ENCODE peak calls at places on chromosome 5, in nine cellular contexts. One of them, this sample, is unnamed.

GRCh38 chr5:173392172-173392571 is 64.0 kb upstream of the STC2 start:
- DNase-seq in CD4-positive, CD25-positive, alpha-beta regulatory T cell: no peak
- DNase-seq in cardiac muscle cell: no peak
- DNase-seq in cardiac fibroblast: no peak
- DNase-seq in sigmoid colon: peak
- DNase-seq in effector memory CD4-positive, alpha-beta T cell: no peak
- DNase-seq in HCT116: no peak
- DNase-seq in foreskin fibroblast: no peak
- DNase-seq in AG10803: no peak
- DNase-seq in this sample: no peak

GRCh38 chr5:111551569-111552275 is 39.4 kb upstream of the STARD4 start:
- DNase-seq in CD4-positive, CD25-positive, alpha-beta regulatory T cell: no peak
- DNase-seq in cardiac muscle cell: no peak
- DNase-seq in cardiac fibroblast: peak
- DNase-seq in sigmoid colon: no peak
- DNase-seq in effector memory CD4-positive, alpha-beta T cell: no peak
- DNase-seq in HCT116: no peak
- DNase-seq in foreskin fibroblast: no peak
- DNase-seq in AG10803: no peak
- DNase-seq in this sample: no peak

GRCh38 chr5:31664566-31664965 is 25.6 kb downstream of the PDZD2 start:
- DNase-seq in CD4-positive, CD25-positive, alpha-beta regulatory T cell: no peak
- DNase-seq in cardiac muscle cell: no peak
- DNase-seq in cardiac fibroblast: peak
- DNase-seq in sigmoid colon: no peak
- DNase-seq in effector memory CD4-positive, alpha-beta T cell: no peak
- DNase-seq in HCT116: peak
- DNase-seq in foreskin fibroblast: no peak
- DNase-seq in AG10803: no peak
- DNase-seq in this sample: peak

GRCh38 chr5:36528588-36528987 is 77.8 kb upstream of the SLC1A3 start:
- DNase-seq in CD4-positive, CD25-positive, alpha-beta regulatory T cell: no peak
- DNase-seq in cardiac muscle cell: no peak
- DNase-seq in cardiac fibroblast: no peak
- DNase-seq in sigmoid colon: no peak
- DNase-seq in effector memory CD4-positive, alpha-beta T cell: no peak
- DNase-seq in HCT116: no peak
- DNase-seq in foreskin fibroblast: no peak
- DNase-seq in AG10803: no peak
- DNase-seq in this sample: peak

GRCh38 chr5:172163346-172163745 is 24.7 kb downstream of the STK10 start:
- DNase-seq in CD4-positive, CD25-positive, alpha-beta regulatory T cell: no peak
- DNase-seq in cardiac muscle cell: peak
- DNase-seq in cardiac fibroblast: peak
- DNase-seq in sigmoid colon: no peak
- DNase-seq in effector memory CD4-positive, alpha-beta T cell: no peak
- DNase-seq in HCT116: no peak
- DNase-seq in foreskin fibroblast: no peak
- DNase-seq in AG10803: peak
- DNase-seq in this sample: peak

GRCh38 chr5:9537223-9538141 is 8.4 kb downstream of the SEMA5A start:
- DNase-seq in CD4-positive, CD25-positive, alpha-beta regulatory T cell: no peak
- DNase-seq in cardiac muscle cell: no peak
- DNase-seq in cardiac fibroblast: no peak
- DNase-seq in sigmoid colon: no peak
- DNase-seq in effector memory CD4-positive, alpha-beta T cell: no peak
- DNase-seq in HCT116: no peak
- DNase-seq in foreskin fibroblast: no peak
- DNase-seq in AG10803: no peak
- DNase-seq in this sample: no peak

GRCh38 chr5:159910207-159910842 is 6.0 kb upstream of the ADRA1B start:
- DNase-seq in CD4-positive, CD25-positive, alpha-beta regulatory T cell: no peak
- DNase-seq in cardiac muscle cell: no peak
- DNase-seq in cardiac fibroblast: no peak
- DNase-seq in sigmoid colon: no peak
- DNase-seq in effector memory CD4-positive, alpha-beta T cell: no peak
- DNase-seq in HCT116: no peak
- DNase-seq in foreskin fibroblast: no peak
- DNase-seq in AG10803: no peak
- DNase-seq in this sample: no peak

GRCh38 chr5:144189800-144190429 is 19.2 kb downstream of the KCTD16 start:
- DNase-seq in CD4-positive, CD25-positive, alpha-beta regulatory T cell: peak
- DNase-seq in cardiac muscle cell: no peak
- DNase-seq in cardiac fibroblast: peak
- DNase-seq in sigmoid colon: no peak
- DNase-seq in effector memory CD4-positive, alpha-beta T cell: peak
- DNase-seq in HCT116: no peak
- DNase-seq in foreskin fibroblast: peak
- DNase-seq in AG10803: peak
- DNase-seq in this sample: peak

GRCh38 chr5:14676320-14676719 is 11.8 kb downstream of the OTULIN start:
- DNase-seq in CD4-positive, CD25-positive, alpha-beta regulatory T cell: no peak
- DNase-seq in cardiac muscle cell: no peak
- DNase-seq in cardiac fibroblast: peak
- DNase-seq in sigmoid colon: no peak
- DNase-seq in effector memory CD4-positive, alpha-beta T cell: no peak
- DNase-seq in HCT116: no peak
- DNase-seq in foreskin fibroblast: no peak
- DNase-seq in AG10803: peak
- DNase-seq in this sample: peak

GRCh38 chr5:95471447-95471846 is 80.3 kb downstream of the FAM81B start:
- DNase-seq in CD4-positive, CD25-positive, alpha-beta regulatory T cell: no peak
- DNase-seq in cardiac muscle cell: no peak
- DNase-seq in cardiac fibroblast: no peak
- DNase-seq in sigmoid colon: no peak
- DNase-seq in effector memory CD4-positive, alpha-beta T cell: no peak
- DNase-seq in HCT116: no peak
- DNase-seq in foreskin fibroblast: no peak
- DNase-seq in AG10803: no peak
- DNase-seq in this sample: no peak

GRCh38 chr5:113255105-113255504 is 179.7 kb downstream of the TSSK1B start:
- DNase-seq in CD4-positive, CD25-positive, alpha-beta regulatory T cell: no peak
- DNase-seq in cardiac muscle cell: no peak
- DNase-seq in cardiac fibroblast: peak
- DNase-seq in sigmoid colon: no peak
- DNase-seq in effector memory CD4-positive, alpha-beta T cell: no peak
- DNase-seq in HCT116: no peak
- DNase-seq in foreskin fibroblast: no peak
- DNase-seq in AG10803: peak
- DNase-seq in this sample: no peak

GRCh38 chr5:113255579-113256210 is 179.1 kb downstream of the TSSK1B start:
- DNase-seq in CD4-positive, CD25-positive, alpha-beta regulatory T cell: no peak
- DNase-seq in cardiac muscle cell: no peak
- DNase-seq in cardiac fibroblast: no peak
- DNase-seq in sigmoid colon: no peak
- DNase-seq in effector memory CD4-positive, alpha-beta T cell: no peak
- DNase-seq in HCT116: no peak
- DNase-seq in foreskin fibroblast: no peak
- DNase-seq in AG10803: peak
- DNase-seq in this sample: no peak

GRCh38 chr5:113253037-113253436 is 181.8 kb downstream of the TSSK1B start:
- DNase-seq in CD4-positive, CD25-positive, alpha-beta regulatory T cell: no peak
- DNase-seq in cardiac muscle cell: no peak
- DNase-seq in cardiac fibroblast: no peak
- DNase-seq in sigmoid colon: no peak
- DNase-seq in effector memory CD4-positive, alpha-beta T cell: no peak
- DNase-seq in HCT116: no peak
- DNase-seq in foreskin fibroblast: no peak
- DNase-seq in AG10803: no peak
- DNase-seq in this sample: no peak

GRCh38 chr5:113259034-113259433 is 175.8 kb downstream of the TSSK1B start:
- DNase-seq in CD4-positive, CD25-positive, alpha-beta regulatory T cell: no peak
- DNase-seq in cardiac muscle cell: no peak
- DNase-seq in cardiac fibroblast: no peak
- DNase-seq in sigmoid colon: no peak
- DNase-seq in effector memory CD4-positive, alpha-beta T cell: no peak
- DNase-seq in HCT116: no peak
- DNase-seq in foreskin fibroblast: no peak
- DNase-seq in AG10803: no peak
- DNase-seq in this sample: no peak

DNA sequence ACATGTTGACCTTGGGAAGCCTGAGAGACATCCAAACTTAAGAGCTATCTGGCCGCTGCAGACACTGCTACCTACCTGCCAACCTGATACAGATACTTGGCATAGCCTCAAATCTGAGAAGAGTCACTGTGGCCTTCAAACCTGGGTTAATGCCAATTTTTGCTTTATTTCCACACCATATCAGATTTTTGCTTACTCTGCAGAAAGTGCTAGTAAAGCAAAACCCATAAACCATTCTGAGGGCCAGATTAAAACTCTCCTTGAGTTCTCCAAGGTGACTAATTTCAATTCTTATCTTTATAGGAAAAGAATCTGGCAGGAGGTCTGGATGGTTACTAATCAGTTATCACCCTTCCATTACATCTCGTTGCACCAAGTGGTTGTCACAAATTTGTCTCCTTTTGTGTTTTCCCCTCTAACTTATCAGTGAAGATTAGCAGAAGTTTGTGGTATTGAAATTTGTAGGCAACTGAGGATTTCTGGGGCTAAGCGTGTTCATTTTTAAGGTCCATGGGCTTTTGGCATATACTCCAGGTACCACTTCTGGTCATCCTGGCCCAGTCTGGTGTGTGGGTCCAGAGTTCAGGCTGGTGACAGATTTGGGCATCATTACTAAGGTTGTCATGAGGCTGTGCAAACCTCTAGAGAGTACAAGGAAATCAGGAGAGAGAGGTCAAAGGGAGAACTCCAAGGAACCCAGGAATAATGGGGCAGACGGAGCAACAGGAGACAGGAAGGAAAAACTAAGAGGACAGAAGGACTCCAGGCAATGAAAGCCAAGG is 177.9 kb downstream of the TSSK1B start:
- DNase-seq in CD4-positive, CD25-positive, alpha-beta regulatory T cell: no peak
- DNase-seq in cardiac muscle cell: no peak
- DNase-seq in cardiac fibroblast: no peak
- DNase-seq in sigmoid colon: no peak
- DNase-seq in effector memory CD4-positive, alpha-beta T cell: no peak
- DNase-seq in HCT116: no peak
- DNase-seq in foreskin fibroblast: no peak
- DNase-seq in AG10803: no peak
- DNase-seq in this sample: no peak
- H3K4me3 ChIP-seq in CD4-positive, CD25-positive, alpha-beta regulatory T cell: no peak
- H3K4me3 ChIP-seq in cardiac muscle cell: no peak
- H3K4me3 ChIP-seq in cardiac fibroblast: no peak
- H3K4me3 ChIP-seq in sigmoid colon: no peak
- H3K4me3 ChIP-seq in effector memory CD4-positive, alpha-beta T cell: no peak
- H3K4me3 ChIP-seq in HCT116: no peak
- H3K4me3 ChIP-seq in foreskin fibroblast: no peak
- H3K4me3 ChIP-seq in AG10803: no peak
- H3K4me3 ChIP-seq in this sample: no peak

DNA sequence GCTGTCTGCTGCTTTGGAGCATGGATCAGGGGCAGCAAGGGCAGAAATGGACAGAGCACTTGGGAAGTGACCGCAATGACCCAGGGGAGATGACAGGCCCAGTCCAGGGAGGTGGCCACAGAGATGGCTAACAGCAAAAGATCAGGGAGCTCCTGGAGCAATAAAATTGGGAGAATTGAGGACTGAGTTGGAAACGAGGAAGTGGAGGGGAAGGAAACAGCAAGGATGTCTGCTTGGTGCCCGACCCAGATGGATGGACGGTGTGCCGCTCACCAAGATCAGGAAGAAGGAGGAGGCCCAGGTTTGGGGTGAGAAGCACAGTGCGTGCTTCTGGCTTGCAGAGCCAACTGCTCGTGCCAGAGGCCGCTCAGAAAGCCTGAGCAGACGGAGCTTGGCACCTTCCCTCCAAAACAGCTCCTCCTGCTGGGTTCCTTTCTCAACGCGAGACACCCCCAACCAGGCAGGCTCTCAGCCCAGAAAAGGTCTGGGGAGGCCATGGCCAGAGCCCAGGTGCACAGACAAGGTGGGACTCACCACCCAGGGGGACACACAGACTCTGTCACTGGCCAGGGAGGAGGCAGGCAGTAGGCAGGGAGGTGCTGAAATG is 1.7 kb upstream of the SLC34A1 start:
- DNase-seq in CD4-positive, CD25-positive, alpha-beta regulatory T cell: no peak
- DNase-seq in cardiac muscle cell: peak
- DNase-seq in cardiac fibroblast: peak
- DNase-seq in sigmoid colon: no peak
- DNase-seq in effector memory CD4-positive, alpha-beta T cell: no peak
- DNase-seq in HCT116: no peak
- DNase-seq in foreskin fibroblast: no peak
- DNase-seq in AG10803: peak
- DNase-seq in this sample: peak
- H3K4me3 ChIP-seq in CD4-positive, CD25-positive, alpha-beta regulatory T cell: no peak
- H3K4me3 ChIP-seq in cardiac muscle cell: no peak
- H3K4me3 ChIP-seq in cardiac fibroblast: no peak
- H3K4me3 ChIP-seq in sigmoid colon: no peak
- H3K4me3 ChIP-seq in effector memory CD4-positive, alpha-beta T cell: no peak
- H3K4me3 ChIP-seq in HCT116: no peak
- H3K4me3 ChIP-seq in foreskin fibroblast: no peak
- H3K4me3 ChIP-seq in AG10803: no peak
- H3K4me3 ChIP-seq in this sample: no peak

GRCh38 chr5:178622679-178623247 is 4.1 kb downstream of the CLK4 start:
- DNase-seq in CD4-positive, CD25-positive, alpha-beta regulatory T cell: no peak
- DNase-seq in cardiac muscle cell: no peak
- DNase-seq in cardiac fibroblast: no peak
- DNase-seq in sigmoid colon: no peak
- DNase-seq in effector memory CD4-positive, alpha-beta T cell: no peak
- DNase-seq in HCT116: no peak
- DNase-seq in foreskin fibroblast: no peak
- DNase-seq in AG10803: no peak
- DNase-seq in this sample: no peak

GRCh38 chr5:178625679-178626483 is 969 bp downstream of the CLK4 start:
- DNase-seq in CD4-positive, CD25-positive, alpha-beta regulatory T cell: no peak
- DNase-seq in cardiac muscle cell: peak
- DNase-seq in cardiac fibroblast: peak
- DNase-seq in sigmoid colon: no peak
- DNase-seq in effector memory CD4-positive, alpha-beta T cell: no peak
- DNase-seq in HCT116: no peak
- DNase-seq in foreskin fibroblast: no peak
- DNase-seq in AG10803: peak
- DNase-seq in this sample: no peak

GRCh38 chr5:178626484-178627258 is at the start of gene CLK4:
- DNase-seq in CD4-positive, CD25-positive, alpha-beta regulatory T cell: peak
- DNase-seq in cardiac muscle cell: peak
- DNase-seq in cardiac fibroblast: peak
- DNase-seq in sigmoid colon: peak
- DNase-seq in effector memory CD4-positive, alpha-beta T cell: peak
- DNase-seq in HCT116: peak
- DNase-seq in foreskin fibroblast: peak
- DNase-seq in AG10803: peak
- DNase-seq in this sample: peak

GRCh38 chr5:178627259-178627598 is 379 bp upstream of the CLK4 start:
- DNase-seq in CD4-positive, CD25-positive, alpha-beta regulatory T cell: no peak
- DNase-seq in cardiac muscle cell: no peak
- DNase-seq in cardiac fibroblast: no peak
- DNase-seq in sigmoid colon: no peak
- DNase-seq in effector memory CD4-positive, alpha-beta T cell: no peak
- DNase-seq in HCT116: no peak
- DNase-seq in foreskin fibroblast: no peak
- DNase-seq in AG10803: no peak
- DNase-seq in this sample: no peak

GRCh38 chr5:178624626-178625546 is 2.0 kb downstream of the CLK4 start:
- DNase-seq in CD4-positive, CD25-positive, alpha-beta regulatory T cell: no peak
- DNase-seq in cardiac muscle cell: peak
- DNase-seq in cardiac fibroblast: peak
- DNase-seq in sigmoid colon: no peak
- DNase-seq in effector memory CD4-positive, alpha-beta T cell: no peak
- DNase-seq in HCT116: no peak
- DNase-seq in foreskin fibroblast: peak
- DNase-seq in AG10803: peak
- DNase-seq in this sample: peak
- H3K4me3 ChIP-seq in CD4-positive, CD25-positive, alpha-beta regulatory T cell: peak
- H3K4me3 ChIP-seq in cardiac muscle cell: peak
- H3K4me3 ChIP-seq in cardiac fibroblast: peak
- H3K4me3 ChIP-seq in sigmoid colon: peak
- H3K4me3 ChIP-seq in effector memory CD4-positive, alpha-beta T cell: peak
- H3K4me3 ChIP-seq in HCT116: peak
- H3K4me3 ChIP-seq in foreskin fibroblast: peak
- H3K4me3 ChIP-seq in AG10803: peak
- H3K4me3 ChIP-seq in this sample: peak

GRCh38 chr5:16914584-16914983 is 21.5 kb downstream of the MYO10 start:
- DNase-seq in CD4-positive, CD25-positive, alpha-beta regulatory T cell: no peak
- DNase-seq in cardiac muscle cell: no peak
- DNase-seq in cardiac fibroblast: no peak
- DNase-seq in sigmoid colon: no peak
- DNase-seq in effector memory CD4-positive, alpha-beta T cell: no peak
- DNase-seq in HCT116: no peak
- DNase-seq in foreskin fibroblast: no peak
- DNase-seq in AG10803: no peak
- DNase-seq in this sample: no peak
- H3K4me3 ChIP-seq in CD4-positive, CD25-positive, alpha-beta regulatory T cell: no peak
- H3K4me3 ChIP-seq in cardiac muscle cell: no peak
- H3K4me3 ChIP-seq in cardiac fibroblast: no peak
- H3K4me3 ChIP-seq in sigmoid colon: no peak
- H3K4me3 ChIP-seq in effector memory CD4-positive, alpha-beta T cell: no peak
- H3K4me3 ChIP-seq in HCT116: peak
- H3K4me3 ChIP-seq in foreskin fibroblast: no peak
- H3K4me3 ChIP-seq in AG10803: no peak
- H3K4me3 ChIP-seq in this sample: peak

This sample was measured in MG63.